ENCODE peak calls at places on chromosome 2, in nine cellular contexts. I is CD8-positive, alpha-beta T cell; J is esophagus squamous epithelium; A is H9; L is right cardiac atrium; C is pancreas; R is CD4-positive, CD25-positive, alpha-beta regulatory T cell; B is cardiac muscle cell; X is adipocyte. M is an unnamed sample. For H3K9me3, the result is how much of the 10 kb centered on the place peaks cover.

GRCh38 chr2:186641807-186642321 is 52.0 kb upstream of the FAM171B start:
- DNase-seq in I (peak), J (no peak), A (no peak), L (no peak), C (no peak), R (no peak), B (peak), X (peak), M (no peak)

GRCh38 chr2:23645181-23645808 is 260.3 kb downstream of the KLHL29 start:
- DNase-seq in I (no peak), J (no peak), A (no peak), L (no peak), C (no peak), R (no peak), B (no peak), X (no peak), M (no peak)

GRCh38 chr2:850429-850828 is 100.2 kb upstream of the SNTG2 start:
- DNase-seq in I (no peak), J (no peak), A (no peak), L (no peak), C (no peak), R (no peak), B (no peak), X (no peak), M (no peak)

GRCh38 chr2:123303735-123304134 is 721.4 kb upstream of the CNTNAP5 start:
- DNase-seq in I (no peak), J (no peak), A (no peak), L (no peak), C (no peak), R (no peak), B (peak), X (no peak), M (no peak)

GRCh38 chr2:126792186-126792585 is 106.5 kb upstream of the TEX51 start:
- DNase-seq in I (no peak), J (no peak), A (peak), L (no peak), C (no peak), R (no peak), B (no peak), X (no peak), M (no peak)

GRCh38 chr2:48504647-48505327 is 25.2 kb upstream of the STON1 start:
- DNase-seq in I (no peak), J (no peak), A (no peak), L (no peak), C (no peak), R (no peak), B (peak), X (peak), M (no peak)

GRCh38 chr2:227653419-227653818 is 13.2 kb upstream of the SCYGR5 start:
- DNase-seq in I (no peak), J (no peak), A (no peak), L (no peak), C (no peak), R (no peak), B (peak), X (peak), M (no peak)

GRCh38 chr2:226187601-226188000 is 612.0 kb downstream of the IRS1 start:
- DNase-seq in I (no peak), J (no peak), A (no peak), L (no peak), C (no peak), R (no peak), B (peak), X (peak), M (no peak)

GRCh38 chr2:68404164-68404563 is 39.1 kb downstream of the PLEK start:
- DNase-seq in I (no peak), J (no peak), A (no peak), L (no peak), C (no peak), R (no peak), B (no peak), X (no peak), M (no peak)

DNA sequence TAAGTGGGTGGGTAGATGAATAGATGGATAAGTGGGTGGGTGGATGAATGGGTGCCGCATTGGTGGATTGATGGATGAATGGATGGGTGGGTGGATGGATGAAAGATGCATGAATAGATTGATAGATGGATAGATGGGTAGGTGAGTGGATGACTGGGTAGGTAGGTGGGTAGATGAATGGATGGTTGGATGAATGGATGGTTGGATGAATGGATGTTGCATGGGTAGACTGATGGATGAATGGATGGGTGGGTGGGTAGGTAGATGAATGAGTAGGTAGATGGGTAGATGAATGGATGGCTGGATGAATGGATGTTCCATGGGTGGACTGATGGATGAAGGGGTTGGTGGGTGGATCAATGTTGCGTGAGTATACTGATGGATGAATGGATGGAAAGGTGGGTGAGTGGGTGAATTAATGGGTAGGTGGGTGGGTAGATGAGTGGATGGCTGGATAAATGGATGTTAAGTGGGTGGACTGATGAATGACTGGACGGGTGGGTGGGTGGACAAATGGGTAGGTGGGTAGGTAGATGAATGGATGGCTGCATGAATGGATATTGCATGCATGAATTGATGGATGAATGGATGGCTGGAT is 30.5 kb downstream of the ANKMY1 start:
- DNase-seq in I (no peak), J (no peak), A (no peak), L (no peak), C (no peak), R (no peak), B (no peak), X (no peak), M (no peak)
- H3K9me3 ChIP-seq in I (under half), J (under half), A (under half), L (under half), C (under half), R (under half), B (under half), X (under half), M (under half)

GRCh38 chr2:223923976-223924375 is 21.2 kb downstream of the WDFY1 start:
- DNase-seq in I (no peak), J (no peak), A (no peak), L (no peak), C (no peak), R (no peak), B (no peak), X (no peak), M (no peak)
- H3K9me3 ChIP-seq in I (under half), J (under half), A (under half), L (under half), C (under half), R (under half), B (under half), X (under half), M (under half)

GRCh38 chr2:6852210-6852609 is 13.5 kb downstream of the CMPK2 start:
- DNase-seq in I (no peak), J (no peak), A (no peak), L (no peak), C (no peak), R (no peak), B (no peak), X (no peak), M (no peak)

GRCh38 chr2:6845312-6845711 is 20.4 kb downstream of the CMPK2 start:
- DNase-seq in I (no peak), J (no peak), A (no peak), L (no peak), C (no peak), R (no peak), B (peak), X (peak), M (no peak)

GRCh38 chr2:6846540-6846939 is 19.2 kb downstream of the CMPK2 start:
- DNase-seq in I (no peak), J (no peak), A (no peak), L (no peak), C (no peak), R (no peak), B (no peak), X (no peak), M (no peak)

GRCh38 chr2:6845903-6846302 is 19.8 kb downstream of the CMPK2 start:
- DNase-seq in I (no peak), J (no peak), A (no peak), L (no peak), C (no peak), R (no peak), B (no peak), X (no peak), M (no peak)

DNA sequence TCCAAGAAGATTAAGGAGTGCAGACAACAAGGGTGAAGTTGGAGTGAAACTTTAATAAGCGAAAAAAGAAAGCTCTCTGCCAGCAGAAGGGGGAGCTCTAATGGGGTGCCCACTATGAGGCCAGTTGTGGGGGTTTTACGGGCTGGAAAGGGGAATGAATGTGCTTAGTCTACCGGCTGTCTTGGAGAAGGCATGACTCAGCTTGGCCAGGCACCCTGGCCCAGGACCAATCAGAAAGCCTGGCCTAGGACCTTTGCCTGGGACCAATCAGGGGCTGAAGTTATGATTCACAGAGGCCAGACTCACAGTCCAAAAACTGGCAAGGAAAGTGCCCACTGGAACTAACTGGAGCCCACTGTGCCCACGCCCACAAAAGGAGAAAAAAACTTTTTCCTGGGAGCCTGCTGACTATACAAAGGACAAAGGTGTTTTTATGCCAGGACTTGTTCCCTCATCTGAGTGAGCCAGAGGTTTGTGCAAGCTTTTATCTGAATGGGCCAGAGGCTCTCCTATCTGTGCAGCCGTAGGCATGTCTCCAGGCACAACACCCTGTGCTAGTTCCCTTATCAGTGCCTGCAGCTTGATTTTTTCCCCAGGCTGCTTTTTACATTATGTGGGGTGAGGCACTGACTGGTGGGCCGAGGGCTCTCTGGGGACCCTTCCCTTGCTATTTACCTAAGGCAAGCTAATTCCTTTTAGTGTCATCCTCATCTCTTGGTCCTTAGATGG is 18.6 kb downstream of the CMPK2 start:
- DNase-seq in I (no peak), J (no peak), A (no peak), L (no peak), C (no peak), R (no peak), B (no peak), X (no peak), M (no peak)
- H3K9me3 ChIP-seq in I (under half), J (half or more), A (half or more), L (under half), C (under half), R (under half), B (under half), X (half or more), M (under half)

GRCh38 chr2:239824051-239824694 is 201.0 kb downstream of the NDUFA10 start:
- DNase-seq in I (peak), J (no peak), A (peak), L (no peak), C (no peak), R (no peak), B (peak), X (no peak), M (peak)
- H3K9me3 ChIP-seq in I (under half), J (under half), A (under half), L (under half), C (under half), R (under half), B (under half), X (under half), M (under half)

GRCh38 chr2:240532032-240532775 is 25.6 kb downstream of the ANKMY1 start:
- DNase-seq in I (no peak), J (no peak), A (no peak), L (no peak), C (no peak), R (no peak), B (no peak), X (no peak), M (no peak)
- H3K9me3 ChIP-seq in I (under half), J (under half), A (under half), L (under half), C (under half), R (under half), B (under half), X (under half), M (under half)

GRCh38 chr2:147525724-147526489 is 318.9 kb upstream of the ACVR2A start:
- DNase-seq in I (no peak), J (no peak), A (no peak), L (no peak), C (no peak), R (no peak), B (peak), X (no peak), M (no peak)
- H3K9me3 ChIP-seq in I (under half), J (under half), A (under half), L (under half), C (under half), R (under half), B (under half), X (under half), M (under half)

GRCh38 chr2:3285901-3286645 is 91.5 kb downstream of the EIPR1 start:
- DNase-seq in I (no peak), J (no peak), A (no peak), L (peak), C (no peak), R (no peak), B (no peak), X (no peak), M (no peak)
- H3K9me3 ChIP-seq in I (under half), J (under half), A (under half), L (under half), C (under half), R (under half), B (under half), X (under half), M (under half)

DNA sequence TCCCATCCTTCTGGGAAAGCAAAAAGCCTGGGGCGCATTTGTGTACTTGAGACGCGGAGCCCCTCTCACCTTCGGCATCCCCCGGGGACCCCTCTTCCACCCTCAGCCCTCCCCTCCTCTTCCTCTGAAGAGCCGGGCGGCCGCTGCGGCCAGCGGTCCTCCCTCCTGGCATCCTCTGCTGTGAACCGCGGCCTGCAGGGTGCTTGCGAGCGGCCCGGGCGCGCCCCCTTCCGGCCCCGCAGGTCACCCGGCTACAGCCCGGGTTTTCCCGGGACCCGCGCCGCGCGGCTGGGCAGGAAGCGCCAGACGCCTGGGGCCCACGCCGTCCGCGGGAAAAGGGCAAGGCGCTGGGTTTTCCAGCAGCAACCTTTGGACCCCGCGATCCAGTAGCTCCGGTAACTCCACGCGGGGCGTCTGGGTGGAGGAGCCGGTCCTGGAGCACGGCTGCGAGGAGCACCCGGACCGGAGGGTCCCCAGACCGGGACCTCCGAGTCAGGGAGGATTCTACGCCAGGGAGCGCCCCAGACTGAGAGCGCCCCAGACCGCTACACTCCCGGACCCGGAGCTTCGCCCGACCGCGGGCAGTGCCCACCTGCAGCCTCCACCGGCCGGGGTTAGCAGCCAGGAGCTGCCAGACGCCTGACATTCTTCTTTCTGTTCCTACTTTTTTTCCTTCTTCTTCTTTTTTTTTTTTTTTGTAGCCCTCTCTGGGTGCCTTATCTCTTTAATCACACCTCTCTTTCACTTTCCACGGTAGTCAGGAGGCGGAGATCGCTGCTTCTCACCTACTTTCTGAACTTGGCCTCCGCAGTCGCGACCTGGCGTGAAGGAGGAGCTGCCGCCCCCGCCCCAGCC is at the start of gene IL18R1:
- DNase-seq in I (peak), J (no peak), A (peak), L (peak), C (peak), R (peak), B (peak), X (peak), M (peak)
- H3K9me3 ChIP-seq in I (under half), J (under half), A (under half), L (under half), C (under half), R (under half), B (under half), X (under half), M (under half)